ENCODE peak calls at places on chromosomes 12 and 14, in seven cellular contexts. One of them, this sample, is unnamed.
A peak's percentile ranks its signal among the peaks of the same experiment; 100 is the strongest.

GRCh38 chr12:45290218-45290609 is 74.3 kb downstream of the ANO6 start:
- DNase-seq in astrocyte of the cerebellum: no peak
- DNase-seq in effector CD8-positive, alpha-beta T cell: no peak
- DNase-seq in posterior cingulate gyrus: no peak
- DNase-seq in T-helper 17 cell: no peak
- DNase-seq in HEK293T: no peak
- DNase-seq in cardiac muscle cell: peak; percentile 81
- DNase-seq in this sample: no peak

GRCh38 chr14:104149617-104150141 is 11.3 kb downstream of the KIF26A start:
- DNase-seq in cardiac muscle cell: peak; percentile 27
- DNase-seq in astrocyte of the cerebellum: peak; percentile 24
- DNase-seq in T-helper 17 cell: no peak
- DNase-seq in posterior cingulate gyrus: no peak
- DNase-seq in HEK293T: peak; percentile 84
- DNase-seq in effector CD8-positive, alpha-beta T cell: no peak
- DNase-seq in this sample: peak; percentile 53

GRCh38 chr14:21987937-21988336 is 314.3 kb upstream of the OR4E1 start:
- DNase-seq in T-helper 17 cell: no peak
- DNase-seq in astrocyte of the cerebellum: no peak
- DNase-seq in cardiac muscle cell: peak; percentile 48
- DNase-seq in effector CD8-positive, alpha-beta T cell: no peak
- DNase-seq in posterior cingulate gyrus: no peak
- DNase-seq in HEK293T: peak; percentile 53
- DNase-seq in this sample: no peak

GRCh38 chr12:38159591-38160317 is 156.8 kb upstream of the ALG10B start:
- DNase-seq in posterior cingulate gyrus: no peak
- DNase-seq in cardiac muscle cell: no peak
- DNase-seq in T-helper 17 cell: no peak
- DNase-seq in HEK293T: no peak
- DNase-seq in effector CD8-positive, alpha-beta T cell: no peak
- DNase-seq in astrocyte of the cerebellum: no peak
- DNase-seq in this sample: peak; percentile 71

GRCh38 chr14:55533960-55534359 is 46.0 kb upstream of the KTN1 start:
- DNase-seq in cardiac muscle cell: no peak
- DNase-seq in effector CD8-positive, alpha-beta T cell: no peak
- DNase-seq in HEK293T: no peak
- DNase-seq in posterior cingulate gyrus: no peak
- DNase-seq in T-helper 17 cell: no peak
- DNase-seq in astrocyte of the cerebellum: no peak
- DNase-seq in this sample: no peak

GRCh38 chr14:80636071-80636470 is 305.5 kb downstream of the CEP128 start:
- DNase-seq in T-helper 17 cell: no peak
- DNase-seq in cardiac muscle cell: peak; percentile 17
- DNase-seq in HEK293T: no peak
- DNase-seq in posterior cingulate gyrus: no peak
- DNase-seq in effector CD8-positive, alpha-beta T cell: no peak
- DNase-seq in astrocyte of the cerebellum: no peak
- DNase-seq in this sample: no peak

GRCh38 chr14:20560961-20561360 is at the start of gene RNASE9:
- DNase-seq in T-helper 17 cell: no peak
- DNase-seq in astrocyte of the cerebellum: no peak
- DNase-seq in posterior cingulate gyrus: no peak
- DNase-seq in HEK293T: no peak
- DNase-seq in effector CD8-positive, alpha-beta T cell: no peak
- DNase-seq in cardiac muscle cell: no peak
- DNase-seq in this sample: no peak

GRCh38 chr12:80709811-80710726 is 2.6 kb downstream of the MYF6 start:
- DNase-seq in astrocyte of the cerebellum: no peak
- DNase-seq in T-helper 17 cell: no peak
- DNase-seq in HEK293T: peak; percentile 28
- DNase-seq in effector CD8-positive, alpha-beta T cell: no peak
- DNase-seq in cardiac muscle cell: peak; percentile 17
- DNase-seq in posterior cingulate gyrus: no peak
- DNase-seq in this sample: peak; percentile 2

GRCh38 chr12:54479421-54479820 is 6.0 kb upstream of the GTSF1 start:
- DNase-seq in T-helper 17 cell: no peak
- DNase-seq in posterior cingulate gyrus: no peak
- DNase-seq in cardiac muscle cell: peak; percentile 67
- DNase-seq in astrocyte of the cerebellum: peak; percentile 64
- DNase-seq in HEK293T: no peak
- DNase-seq in effector CD8-positive, alpha-beta T cell: no peak
- DNase-seq in this sample: no peak

GRCh38 chr12:85182699-85183098 is 97.3 kb upstream of the ALX1 start:
- DNase-seq in astrocyte of the cerebellum: no peak
- DNase-seq in effector CD8-positive, alpha-beta T cell: no peak
- DNase-seq in T-helper 17 cell: no peak
- DNase-seq in posterior cingulate gyrus: no peak
- DNase-seq in HEK293T: peak; percentile 37
- DNase-seq in cardiac muscle cell: no peak
- DNase-seq in this sample: no peak

GRCh38 chr12:110501378-110501721 is 561 bp downstream of the VPS29 start:
- DNase-seq in T-helper 17 cell: no peak
- DNase-seq in posterior cingulate gyrus: no peak
- DNase-seq in effector CD8-positive, alpha-beta T cell: no peak
- DNase-seq in HEK293T: peak; percentile 31
- DNase-seq in astrocyte of the cerebellum: peak; percentile 23
- DNase-seq in cardiac muscle cell: peak; percentile 42
- DNase-seq in this sample: peak; percentile 57

GRCh38 chr14:32430326-32430725 is 101.2 kb downstream of the AKAP6 start:
- DNase-seq in effector CD8-positive, alpha-beta T cell: no peak
- DNase-seq in astrocyte of the cerebellum: peak; percentile 46
- DNase-seq in T-helper 17 cell: no peak
- DNase-seq in cardiac muscle cell: peak; percentile 11
- DNase-seq in HEK293T: no peak
- DNase-seq in posterior cingulate gyrus: no peak
- DNase-seq in this sample: no peak

GRCh38 chr12:59452259-59452658 is 143.6 kb upstream of the SLC16A7 start:
- DNase-seq in astrocyte of the cerebellum: no peak
- DNase-seq in HEK293T: no peak
- DNase-seq in cardiac muscle cell: peak; percentile 64
- DNase-seq in posterior cingulate gyrus: no peak
- DNase-seq in effector CD8-positive, alpha-beta T cell: no peak
- DNase-seq in T-helper 17 cell: no peak
- DNase-seq in this sample: no peak

GRCh38 chr12:54045868-54046529 is 7.6 kb upstream of the HOXC4 start:
- DNase-seq in cardiac muscle cell: no peak
- DNase-seq in HEK293T: no peak
- DNase-seq in astrocyte of the cerebellum: no peak
- DNase-seq in T-helper 17 cell: no peak
- DNase-seq in posterior cingulate gyrus: no peak
- DNase-seq in effector CD8-positive, alpha-beta T cell: no peak
- DNase-seq in this sample: no peak

GRCh38 chr12:126033746-126034145 is 968.5 kb downstream of the AACS start:
- DNase-seq in effector CD8-positive, alpha-beta T cell: no peak
- DNase-seq in cardiac muscle cell: no peak
- DNase-seq in astrocyte of the cerebellum: no peak
- DNase-seq in HEK293T: no peak
- DNase-seq in T-helper 17 cell: no peak
- DNase-seq in posterior cingulate gyrus: no peak
- DNase-seq in this sample: no peak

GRCh38 chr14:46250113-46250703 is 401.4 kb downstream of the RPL10L start:
- DNase-seq in T-helper 17 cell: no peak
- DNase-seq in posterior cingulate gyrus: no peak
- DNase-seq in cardiac muscle cell: peak; percentile 24
- DNase-seq in astrocyte of the cerebellum: peak; percentile 1
- DNase-seq in HEK293T: peak; percentile 11
- DNase-seq in effector CD8-positive, alpha-beta T cell: no peak
- DNase-seq in this sample: no peak

GRCh38 chr12:2456122-2456812 is 338.5 kb upstream of the FKBP4 start:
- DNase-seq in astrocyte of the cerebellum: no peak
- DNase-seq in HEK293T: no peak
- DNase-seq in cardiac muscle cell: no peak
- DNase-seq in effector CD8-positive, alpha-beta T cell: no peak
- DNase-seq in posterior cingulate gyrus: no peak
- DNase-seq in T-helper 17 cell: no peak
- DNase-seq in this sample: peak; percentile 71

GRCh38 chr12:12178545-12178944 is 88.3 kb downstream of the LRP6 start:
- DNase-seq in HEK293T: no peak
- DNase-seq in effector CD8-positive, alpha-beta T cell: no peak
- DNase-seq in posterior cingulate gyrus: no peak
- DNase-seq in T-helper 17 cell: no peak
- DNase-seq in astrocyte of the cerebellum: no peak
- DNase-seq in cardiac muscle cell: no peak
- DNase-seq in this sample: no peak

This sample was measured in upper lobe of left lung.